ENCODE peak calls at places on chromosomes 11 and 22, in five cellular contexts. One of them, this sample, is unnamed.

GRCh38 chr11:48095779-48096470 is 115.6 kb downstream of the PTPRJ start:
- DNase-seq in thyroid gland: no peak
- DNase-seq in progenitor cell of endocrine pancreas: no peak
- DNase-seq in activated CD8-positive, alpha-beta T cell treated with anti-CD3 and anti-CD28 coated beads for 36 hours: no peak
- DNase-seq in psoas muscle: peak; percentile 35
- DNase-seq in this sample: no peak

GRCh38 chr11:37322333-37323194 is 724.5 kb upstream of the RAG2 start:
- DNase-seq in thyroid gland: no peak
- DNase-seq in progenitor cell of endocrine pancreas: no peak
- DNase-seq in activated CD8-positive, alpha-beta T cell treated with anti-CD3 and anti-CD28 coated beads for 36 hours: no peak
- DNase-seq in psoas muscle: no peak
- DNase-seq in this sample: no peak

GRCh38 chr11:128588086-128588485 is 728 bp upstream of the ETS1 start:
- DNase-seq in thyroid gland: no peak
- DNase-seq in progenitor cell of endocrine pancreas: no peak
- DNase-seq in activated CD8-positive, alpha-beta T cell treated with anti-CD3 and anti-CD28 coated beads for 36 hours: no peak
- DNase-seq in psoas muscle: no peak
- DNase-seq in this sample: no peak

GRCh38 chr11:3218483-3219280 is at the start of gene MRGPRG:
- DNase-seq in thyroid gland: peak; percentile 1
- DNase-seq in progenitor cell of endocrine pancreas: no peak
- DNase-seq in activated CD8-positive, alpha-beta T cell treated with anti-CD3 and anti-CD28 coated beads for 36 hours: no peak
- DNase-seq in psoas muscle: no peak
- DNase-seq in this sample: no peak

GRCh38 chr11:69447786-69448185 is 33.7 kb upstream of the LINC01488 start:
- DNase-seq in thyroid gland: peak; percentile 98
- DNase-seq in progenitor cell of endocrine pancreas: no peak
- DNase-seq in activated CD8-positive, alpha-beta T cell treated with anti-CD3 and anti-CD28 coated beads for 36 hours: no peak
- DNase-seq in psoas muscle: no peak
- DNase-seq in this sample: no peak

GRCh38 chr22:41812805-41813545 is 12.5 kb downstream of the CCDC134 start:
- DNase-seq in thyroid gland: no peak
- DNase-seq in progenitor cell of endocrine pancreas: no peak
- DNase-seq in activated CD8-positive, alpha-beta T cell treated with anti-CD3 and anti-CD28 coated beads for 36 hours: no peak
- DNase-seq in psoas muscle: no peak
- DNase-seq in this sample: no peak

GRCh38 chr22:49996532-49997220 is 15.9 kb downstream of the IL17REL start:
- DNase-seq in thyroid gland: no peak
- DNase-seq in progenitor cell of endocrine pancreas: no peak
- DNase-seq in activated CD8-positive, alpha-beta T cell treated with anti-CD3 and anti-CD28 coated beads for 36 hours: no peak
- DNase-seq in psoas muscle: no peak
- DNase-seq in this sample: peak; percentile 17

GRCh38 chr11:85762226-85762625 is 48.7 kb downstream of the SYTL2 start:
- DNase-seq in thyroid gland: no peak
- DNase-seq in progenitor cell of endocrine pancreas: no peak
- DNase-seq in activated CD8-positive, alpha-beta T cell treated with anti-CD3 and anti-CD28 coated beads for 36 hours: no peak
- DNase-seq in psoas muscle: no peak
- DNase-seq in this sample: no peak

GRCh38 chr11:67372993-67373915 is at the start of gene CLCF1:
- DNase-seq in thyroid gland: peak; percentile 72
- DNase-seq in progenitor cell of endocrine pancreas: peak; percentile 53
- DNase-seq in activated CD8-positive, alpha-beta T cell treated with anti-CD3 and anti-CD28 coated beads for 36 hours: peak; percentile 78
- DNase-seq in psoas muscle: peak; percentile 71
- DNase-seq in this sample: peak; percentile 81

GRCh38 chr11:117868815-117869642 is 7.4 kb downstream of the FXYD6 start:
- DNase-seq in thyroid gland: peak; percentile 62
- DNase-seq in progenitor cell of endocrine pancreas: no peak
- DNase-seq in activated CD8-positive, alpha-beta T cell treated with anti-CD3 and anti-CD28 coated beads for 36 hours: no peak
- DNase-seq in psoas muscle: no peak
- DNase-seq in this sample: no peak

GRCh38 chr11:71461696-71462095 is 8.7 kb downstream of the NADSYN1 start:
- DNase-seq in thyroid gland: no peak
- DNase-seq in progenitor cell of endocrine pancreas: no peak
- DNase-seq in activated CD8-positive, alpha-beta T cell treated with anti-CD3 and anti-CD28 coated beads for 36 hours: no peak
- DNase-seq in psoas muscle: no peak
- DNase-seq in this sample: no peak

GRCh38 chr11:77650165-77650564 is 12.6 kb upstream of the CLNS1A start:
- DNase-seq in thyroid gland: no peak
- DNase-seq in progenitor cell of endocrine pancreas: no peak
- DNase-seq in activated CD8-positive, alpha-beta T cell treated with anti-CD3 and anti-CD28 coated beads for 36 hours: no peak
- DNase-seq in psoas muscle: no peak
- DNase-seq in this sample: no peak

GRCh38 chr22:18044548-18045271 is 20.3 kb upstream of the MICAL3 start:
- DNase-seq in thyroid gland: no peak
- DNase-seq in progenitor cell of endocrine pancreas: no peak
- DNase-seq in activated CD8-positive, alpha-beta T cell treated with anti-CD3 and anti-CD28 coated beads for 36 hours: no peak
- DNase-seq in psoas muscle: peak; percentile 51
- DNase-seq in this sample: no peak

GRCh38 chr11:103326070-103326794 is 217.0 kb downstream of the DYNC2H1 start:
- DNase-seq in thyroid gland: peak; percentile 37
- DNase-seq in progenitor cell of endocrine pancreas: no peak
- DNase-seq in activated CD8-positive, alpha-beta T cell treated with anti-CD3 and anti-CD28 coated beads for 36 hours: peak; percentile 30
- DNase-seq in psoas muscle: no peak
- DNase-seq in this sample: peak; percentile 59

GRCh38 chr11:23123766-23124165 is 263.5 kb upstream of the CCDC179 start:
- DNase-seq in thyroid gland: no peak
- DNase-seq in progenitor cell of endocrine pancreas: no peak
- DNase-seq in activated CD8-positive, alpha-beta T cell treated with anti-CD3 and anti-CD28 coated beads for 36 hours: no peak
- DNase-seq in psoas muscle: no peak
- DNase-seq in this sample: no peak

GRCh38 chr11:73939096-73939495 is 11.7 kb upstream of the DNAJB13 start:
- DNase-seq in thyroid gland: peak; percentile 9
- DNase-seq in progenitor cell of endocrine pancreas: no peak
- DNase-seq in activated CD8-positive, alpha-beta T cell treated with anti-CD3 and anti-CD28 coated beads for 36 hours: no peak
- DNase-seq in psoas muscle: no peak
- DNase-seq in this sample: no peak

GRCh38 chr11:77117485-77117884 is 10.6 kb upstream of the MYO7A start:
- DNase-seq in thyroid gland: no peak
- DNase-seq in progenitor cell of endocrine pancreas: no peak
- DNase-seq in activated CD8-positive, alpha-beta T cell treated with anti-CD3 and anti-CD28 coated beads for 36 hours: no peak
- DNase-seq in psoas muscle: no peak
- DNase-seq in this sample: no peak

GRCh38 chr11:94400075-94400838 is 962 bp downstream of the GPR83 start:
- DNase-seq in thyroid gland: no peak
- DNase-seq in progenitor cell of endocrine pancreas: no peak
- DNase-seq in activated CD8-positive, alpha-beta T cell treated with anti-CD3 and anti-CD28 coated beads for 36 hours: no peak
- DNase-seq in psoas muscle: no peak
- DNase-seq in this sample: no peak

GRCh38 chr22:24950272-24950902 is 2.1 kb upstream of the KIAA1671 start:
- DNase-seq in thyroid gland: no peak
- DNase-seq in progenitor cell of endocrine pancreas: no peak
- DNase-seq in activated CD8-positive, alpha-beta T cell treated with anti-CD3 and anti-CD28 coated beads for 36 hours: no peak
- DNase-seq in psoas muscle: no peak
- DNase-seq in this sample: no peak

GRCh38 chr11:22192642-22193347 is at the start of gene ANO5:
- DNase-seq in thyroid gland: peak; percentile 81
- DNase-seq in progenitor cell of endocrine pancreas: peak; percentile 57
- DNase-seq in activated CD8-positive, alpha-beta T cell treated with anti-CD3 and anti-CD28 coated beads for 36 hours: no peak
- DNase-seq in psoas muscle: peak; percentile 77
- DNase-seq in this sample: peak; percentile 70

GRCh38 chr11:1228183-1228821 is 5.4 kb downstream of the MUC5B start:
- DNase-seq in thyroid gland: no peak
- DNase-seq in progenitor cell of endocrine pancreas: no peak
- DNase-seq in activated CD8-positive, alpha-beta T cell treated with anti-CD3 and anti-CD28 coated beads for 36 hours: no peak
- DNase-seq in psoas muscle: peak; percentile 12
- DNase-seq in this sample: no peak

GRCh38 chr22:32949719-32950118 is 108.5 kb downstream of the SYN3 start:
- DNase-seq in thyroid gland: no peak
- DNase-seq in progenitor cell of endocrine pancreas: no peak
- DNase-seq in activated CD8-positive, alpha-beta T cell treated with anti-CD3 and anti-CD28 coated beads for 36 hours: no peak
- DNase-seq in psoas muscle: no peak
- DNase-seq in this sample: no peak

GRCh38 chr11:128260398-128260797 is 327.0 kb downstream of the ETS1 start:
- DNase-seq in thyroid gland: no peak
- DNase-seq in progenitor cell of endocrine pancreas: no peak
- DNase-seq in activated CD8-positive, alpha-beta T cell treated with anti-CD3 and anti-CD28 coated beads for 36 hours: no peak
- DNase-seq in psoas muscle: no peak
- DNase-seq in this sample: no peak

GRCh38 chr11:44351006-44351660 is 41.2 kb upstream of the ALX4 start:
- DNase-seq in thyroid gland: no peak
- DNase-seq in progenitor cell of endocrine pancreas: no peak
- DNase-seq in activated CD8-positive, alpha-beta T cell treated with anti-CD3 and anti-CD28 coated beads for 36 hours: no peak
- DNase-seq in psoas muscle: no peak
- DNase-seq in this sample: peak; percentile 61

GRCh38 chr11:2190670-2191471 is 19.3 kb upstream of the TH start:
- DNase-seq in thyroid gland: no peak
- DNase-seq in progenitor cell of endocrine pancreas: no peak
- DNase-seq in activated CD8-positive, alpha-beta T cell treated with anti-CD3 and anti-CD28 coated beads for 36 hours: no peak
- DNase-seq in psoas muscle: no peak
- DNase-seq in this sample: no peak

GRCh38 chr11:37747121-37747520 is 1149.1 kb upstream of the RAG2 start:
- DNase-seq in thyroid gland: no peak
- DNase-seq in progenitor cell of endocrine pancreas: no peak
- DNase-seq in activated CD8-positive, alpha-beta T cell treated with anti-CD3 and anti-CD28 coated beads for 36 hours: no peak
- DNase-seq in psoas muscle: no peak
- DNase-seq in this sample: no peak

GRCh38 chr22:39240841-39241631 is 3.7 kb downstream of the PDGFB start:
- DNase-seq in thyroid gland: peak; percentile 72
- DNase-seq in progenitor cell of endocrine pancreas: no peak
- DNase-seq in activated CD8-positive, alpha-beta T cell treated with anti-CD3 and anti-CD28 coated beads for 36 hours: peak; percentile 58
- DNase-seq in psoas muscle: peak; percentile 70
- DNase-seq in this sample: no peak

GRCh38 chr11:14894657-14895598 is 2.9 kb upstream of the CYP2R1 start:
- DNase-seq in thyroid gland: no peak
- DNase-seq in progenitor cell of endocrine pancreas: no peak
- DNase-seq in activated CD8-positive, alpha-beta T cell treated with anti-CD3 and anti-CD28 coated beads for 36 hours: peak; percentile 59
- DNase-seq in psoas muscle: peak; percentile 29
- DNase-seq in this sample: no peak

GRCh38 chr22:48700566-48701295 is 1126.9 kb downstream of the BRD1 start:
- DNase-seq in thyroid gland: no peak
- DNase-seq in progenitor cell of endocrine pancreas: no peak
- DNase-seq in activated CD8-positive, alpha-beta T cell treated with anti-CD3 and anti-CD28 coated beads for 36 hours: no peak
- DNase-seq in psoas muscle: no peak
- DNase-seq in this sample: no peak

GRCh38 chr11:7965386-7965785 is at the start of gene NLRP10:
- DNase-seq in thyroid gland: no peak
- DNase-seq in progenitor cell of endocrine pancreas: no peak
- DNase-seq in activated CD8-positive, alpha-beta T cell treated with anti-CD3 and anti-CD28 coated beads for 36 hours: no peak
- DNase-seq in psoas muscle: no peak
- DNase-seq in this sample: no peak

GRCh38 chr11:1642288-1643145 is 12.9 kb downstream of the KRTAP5-5 start:
- DNase-seq in thyroid gland: no peak
- DNase-seq in progenitor cell of endocrine pancreas: no peak
- DNase-seq in activated CD8-positive, alpha-beta T cell treated with anti-CD3 and anti-CD28 coated beads for 36 hours: no peak
- DNase-seq in psoas muscle: no peak
- DNase-seq in this sample: no peak

GRCh38 chr11:88831303-88831890 is 234.4 kb downstream of the GRM5 start:
- DNase-seq in thyroid gland: no peak
- DNase-seq in progenitor cell of endocrine pancreas: no peak
- DNase-seq in activated CD8-positive, alpha-beta T cell treated with anti-CD3 and anti-CD28 coated beads for 36 hours: no peak
- DNase-seq in psoas muscle: no peak
- DNase-seq in this sample: no peak

GRCh38 chr22:38074181-38075104 is 9.5 kb downstream of the SLC16A8 start:
- DNase-seq in thyroid gland: no peak
- DNase-seq in progenitor cell of endocrine pancreas: no peak
- DNase-seq in activated CD8-positive, alpha-beta T cell treated with anti-CD3 and anti-CD28 coated beads for 36 hours: no peak
- DNase-seq in psoas muscle: peak; percentile 22
- DNase-seq in this sample: no peak
- TF ChIP-seq CTCF in thyroid gland: no peak
- TF ChIP-seq CTCF in progenitor cell of endocrine pancreas: peak; percentile 42
- TF ChIP-seq CTCF in activated CD8-positive, alpha-beta T cell treated with anti-CD3 and anti-CD28 coated beads for 36 hours: no peak
- TF ChIP-seq CTCF in psoas muscle: no peak
- TF ChIP-seq CTCF in this sample: no peak

GRCh38 chr11:120078397-120078796 is 59.5 kb downstream of the TRIM29 start:
- DNase-seq in thyroid gland: no peak
- DNase-seq in progenitor cell of endocrine pancreas: no peak
- DNase-seq in activated CD8-positive, alpha-beta T cell treated with anti-CD3 and anti-CD28 coated beads for 36 hours: no peak
- DNase-seq in psoas muscle: no peak
- DNase-seq in this sample: no peak

GRCh38 chr11:120079750-120080610 is 57.9 kb downstream of the TRIM29 start:
- DNase-seq in thyroid gland: peak; percentile 22
- DNase-seq in progenitor cell of endocrine pancreas: no peak
- DNase-seq in activated CD8-positive, alpha-beta T cell treated with anti-CD3 and anti-CD28 coated beads for 36 hours: peak; percentile 50
- DNase-seq in psoas muscle: no peak
- DNase-seq in this sample: no peak
- TF ChIP-seq CTCF in thyroid gland: peak; percentile 36
- TF ChIP-seq CTCF in progenitor cell of endocrine pancreas: no peak
- TF ChIP-seq CTCF in activated CD8-positive, alpha-beta T cell treated with anti-CD3 and anti-CD28 coated beads for 36 hours: peak; percentile 73
- TF ChIP-seq CTCF in psoas muscle: peak; percentile 48
- TF ChIP-seq CTCF in this sample: peak; percentile 21

GRCh38 chr11:66283461-66284105 is 5.4 kb downstream of the YIF1A start:
- DNase-seq in thyroid gland: no peak
- DNase-seq in progenitor cell of endocrine pancreas: no peak
- DNase-seq in activated CD8-positive, alpha-beta T cell treated with anti-CD3 and anti-CD28 coated beads for 36 hours: no peak
- DNase-seq in psoas muscle: no peak
- DNase-seq in this sample: no peak
- TF ChIP-seq CTCF in thyroid gland: no peak
- TF ChIP-seq CTCF in progenitor cell of endocrine pancreas: no peak
- TF ChIP-seq CTCF in activated CD8-positive, alpha-beta T cell treated with anti-CD3 and anti-CD28 coated beads for 36 hours: no peak
- TF ChIP-seq CTCF in psoas muscle: no peak
- TF ChIP-seq CTCF in this sample: no peak

GRCh38 chr22:29032584-29032983 is 29.0 kb downstream of the C22orf31 start:
- DNase-seq in thyroid gland: peak; percentile 70
- DNase-seq in progenitor cell of endocrine pancreas: no peak
- DNase-seq in activated CD8-positive, alpha-beta T cell treated with anti-CD3 and anti-CD28 coated beads for 36 hours: no peak
- DNase-seq in psoas muscle: no peak
- DNase-seq in this sample: no peak

GRCh38 chr22:29031236-29031982 is 30.2 kb downstream of the C22orf31 start:
- DNase-seq in thyroid gland: peak; percentile 91
- DNase-seq in progenitor cell of endocrine pancreas: no peak
- DNase-seq in activated CD8-positive, alpha-beta T cell treated with anti-CD3 and anti-CD28 coated beads for 36 hours: peak; percentile 36
- DNase-seq in psoas muscle: peak; percentile 68
- DNase-seq in this sample: no peak

GRCh38 chr22:29030016-29030617 is 31.5 kb downstream of the C22orf31 start:
- DNase-seq in thyroid gland: peak; percentile 27
- DNase-seq in progenitor cell of endocrine pancreas: no peak
- DNase-seq in activated CD8-positive, alpha-beta T cell treated with anti-CD3 and anti-CD28 coated beads for 36 hours: peak; percentile 55
- DNase-seq in psoas muscle: no peak
- DNase-seq in this sample: no peak

GRCh38 chr22:29030618-29031235 is 30.9 kb downstream of the C22orf31 start:
- DNase-seq in thyroid gland: peak; percentile 96
- DNase-seq in progenitor cell of endocrine pancreas: peak; percentile 39
- DNase-seq in activated CD8-positive, alpha-beta T cell treated with anti-CD3 and anti-CD28 coated beads for 36 hours: peak; percentile 42
- DNase-seq in psoas muscle: peak; percentile 77
- DNase-seq in this sample: no peak

GRCh38 chr22:29032014-29032475 is 29.6 kb downstream of the C22orf31 start:
- DNase-seq in thyroid gland: no peak
- DNase-seq in progenitor cell of endocrine pancreas: no peak
- DNase-seq in activated CD8-positive, alpha-beta T cell treated with anti-CD3 and anti-CD28 coated beads for 36 hours: no peak
- DNase-seq in psoas muscle: no peak
- DNase-seq in this sample: no peak
- TF ChIP-seq CTCF in thyroid gland: no peak
- TF ChIP-seq CTCF in progenitor cell of endocrine pancreas: no peak
- TF ChIP-seq CTCF in activated CD8-positive, alpha-beta T cell treated with anti-CD3 and anti-CD28 coated beads for 36 hours: no peak
- TF ChIP-seq CTCF in psoas muscle: no peak
- TF ChIP-seq CTCF in this sample: no peak

This sample was measured in GM10248.